ENCODE peak calls at places on chromosomes 4 and X, in four cellular contexts. One of them, this sample, is unnamed.

GRCh38 chrX:17629011-17629410 is 108.3 kb upstream of the SCML1 start:
- DNase-seq in left lung: no peak
- DNase-seq in right cardiac atrium: no peak
- DNase-seq in left ventricle myocardium inferior: no peak
- DNase-seq in this sample: no peak

GRCh38 chr4:98938386-98938785 is 9.5 kb upstream of the EIF4E start:
- DNase-seq in left lung: no peak
- DNase-seq in right cardiac atrium: no peak
- DNase-seq in left ventricle myocardium inferior: no peak
- DNase-seq in this sample: no peak

GRCh38 chr4:7938513-7939376 is 916 bp downstream of the AFAP1 start:
- DNase-seq in left lung: peak; percentile 83
- DNase-seq in right cardiac atrium: peak; percentile 85
- DNase-seq in left ventricle myocardium inferior: peak; percentile 39
- DNase-seq in this sample: peak; percentile 82

GRCh38 chr4:26861434-26862186 is 969 bp downstream of the STIM2 start:
- DNase-seq in left lung: peak; percentile 93
- DNase-seq in right cardiac atrium: peak; percentile 89
- DNase-seq in left ventricle myocardium inferior: peak; percentile 76
- DNase-seq in this sample: peak; percentile 90

GRCh38 chrX:144612076-144612475 is 635.2 kb upstream of the SPANXN1 start:
- DNase-seq in left lung: no peak
- DNase-seq in right cardiac atrium: no peak
- DNase-seq in left ventricle myocardium inferior: no peak
- DNase-seq in this sample: no peak

GRCh38 chr4:141395919-141396318 is 175.2 kb downstream of the ZNF330 start:
- DNase-seq in left lung: no peak
- DNase-seq in right cardiac atrium: no peak
- DNase-seq in left ventricle myocardium inferior: no peak
- DNase-seq in this sample: no peak

GRCh38 chr4:31390849-31391248 is 670.7 kb downstream of the PCDH7 start:
- DNase-seq in left lung: no peak
- DNase-seq in right cardiac atrium: no peak
- DNase-seq in left ventricle myocardium inferior: no peak
- DNase-seq in this sample: no peak

GRCh38 chrX:17415242-17415815 is 40.3 kb downstream of the NHS start:
- DNase-seq in left lung: no peak
- DNase-seq in right cardiac atrium: no peak
- DNase-seq in left ventricle myocardium inferior: no peak
- DNase-seq in this sample: no peak

GRCh38 chr4:165839615-165840333 is 33.3 kb upstream of the TLL1 start:
- DNase-seq in left lung: no peak
- DNase-seq in right cardiac atrium: no peak
- DNase-seq in left ventricle myocardium inferior: no peak
- DNase-seq in this sample: no peak

GRCh38 chrX:16185725-16186136 is 18.4 kb downstream of the MAGEB17 start:
- DNase-seq in left lung: no peak
- DNase-seq in right cardiac atrium: no peak
- DNase-seq in left ventricle myocardium inferior: no peak
- DNase-seq in this sample: no peak

GRCh38 chrX:38882894-38883620 is 81.8 kb downstream of the MID1IP1 start:
- DNase-seq in left lung: no peak
- DNase-seq in right cardiac atrium: no peak
- DNase-seq in left ventricle myocardium inferior: no peak
- DNase-seq in this sample: peak; percentile 52

GRCh38 chrX:103404225-103405008 is 28.1 kb downstream of the BEX3 start:
- DNase-seq in left lung: peak; percentile 51
- DNase-seq in right cardiac atrium: peak; percentile 74
- DNase-seq in left ventricle myocardium inferior: peak; percentile 31
- DNase-seq in this sample: peak; percentile 82

GRCh38 chr4:118032691-118033090 is 1.6 kb upstream of the NDST3 start:
- DNase-seq in left lung: no peak
- DNase-seq in right cardiac atrium: no peak
- DNase-seq in left ventricle myocardium inferior: no peak
- DNase-seq in this sample: no peak

GRCh38 chr4:7771056-7771455 is 168.6 kb downstream of the AFAP1 start:
- DNase-seq in left lung: no peak
- DNase-seq in right cardiac atrium: no peak
- DNase-seq in left ventricle myocardium inferior: no peak
- DNase-seq in this sample: no peak

GRCh38 chr4:43089730-43090129 is 197.2 kb downstream of the GRXCR1 start:
- DNase-seq in left lung: no peak
- DNase-seq in right cardiac atrium: no peak
- DNase-seq in left ventricle myocardium inferior: no peak
- DNase-seq in this sample: peak; percentile 82

GRCh38 chr4:143099693-143100092 is 85.0 kb upstream of the USP38 start:
- DNase-seq in left lung: no peak
- DNase-seq in right cardiac atrium: no peak
- DNase-seq in left ventricle myocardium inferior: peak; percentile 17
- DNase-seq in this sample: no peak

GRCh38 chr4:42411803-42412202 is 14.5 kb downstream of the SHISA3 start:
- DNase-seq in left lung: no peak
- DNase-seq in right cardiac atrium: no peak
- DNase-seq in left ventricle myocardium inferior: no peak
- DNase-seq in this sample: no peak

GRCh38 chr4:149113804-149114430 is 671.7 kb upstream of the NR3C2 start:
- DNase-seq in left lung: no peak
- DNase-seq in right cardiac atrium: no peak
- DNase-seq in left ventricle myocardium inferior: no peak
- DNase-seq in this sample: no peak

GRCh38 chrX:150926304-150926703 is 27.8 kb upstream of the CD99L2 start:
- DNase-seq in left lung: no peak
- DNase-seq in right cardiac atrium: no peak
- DNase-seq in left ventricle myocardium inferior: no peak
- DNase-seq in this sample: no peak

GRCh38 chr4:6024450-6024960 is 6.3 kb upstream of the C4orf50 start:
- DNase-seq in left lung: no peak
- DNase-seq in right cardiac atrium: no peak
- DNase-seq in left ventricle myocardium inferior: no peak
- DNase-seq in this sample: peak; percentile 21

GRCh38 chrX:33908898-33909297 is 223.2 kb downstream of the FAM47A start:
- DNase-seq in left lung: no peak
- DNase-seq in right cardiac atrium: no peak
- DNase-seq in left ventricle myocardium inferior: no peak
- DNase-seq in this sample: no peak

GRCh38 chrX:104351173-104351769 is 96.5 kb upstream of the ESX1 start:
- DNase-seq in left lung: no peak
- DNase-seq in right cardiac atrium: no peak
- DNase-seq in left ventricle myocardium inferior: no peak
- DNase-seq in this sample: no peak

GRCh38 chr4:73388887-73389286 is 15.2 kb upstream of the ALB start:
- DNase-seq in left lung: no peak
- DNase-seq in right cardiac atrium: no peak
- DNase-seq in left ventricle myocardium inferior: no peak
- DNase-seq in this sample: no peak

GRCh38 chr4:38925492-38926418 is 58.1 kb downstream of the FAM114A1 start:
- DNase-seq in left lung: no peak
- DNase-seq in right cardiac atrium: no peak
- DNase-seq in left ventricle myocardium inferior: no peak
- DNase-seq in this sample: no peak

GRCh38 chr4:93317046-93317445 is 511.5 kb upstream of the ATOH1 start:
- DNase-seq in left lung: no peak
- DNase-seq in right cardiac atrium: no peak
- DNase-seq in left ventricle myocardium inferior: no peak
- DNase-seq in this sample: no peak

GRCh38 chr4:187608001-187608421 is 387.6 kb upstream of the ZFP42 start:
- DNase-seq in left lung: no peak
- DNase-seq in right cardiac atrium: no peak
- DNase-seq in left ventricle myocardium inferior: no peak
- DNase-seq in this sample: no peak

GRCh38 chr4:135186002-135186401 is 984.4 kb upstream of the PABPC4L start:
- DNase-seq in left lung: no peak
- DNase-seq in right cardiac atrium: no peak
- DNase-seq in left ventricle myocardium inferior: no peak
- DNase-seq in this sample: no peak

GRCh38 chr4:972651-973424 is 531 bp downstream of the DGKQ start:
- DNase-seq in left lung: peak; percentile 88
- DNase-seq in right cardiac atrium: peak; percentile 80
- DNase-seq in left ventricle myocardium inferior: peak; percentile 40
- DNase-seq in this sample: no peak

GRCh38 chr4:123832173-123833026 is 435.8 kb downstream of the SPRY1 start:
- DNase-seq in left lung: no peak
- DNase-seq in right cardiac atrium: peak; percentile 63
- DNase-seq in left ventricle myocardium inferior: peak; percentile 46
- DNase-seq in this sample: peak; percentile 74

GRCh38 chrX:49166914-49167739 is 4.6 kb downstream of the MAGIX start:
- DNase-seq in left lung: peak; percentile 91
- DNase-seq in right cardiac atrium: peak; percentile 89
- DNase-seq in left ventricle myocardium inferior: peak; percentile 75
- DNase-seq in this sample: peak; percentile 94

GRCh38 chr4:34183916-34184315 is 2060.4 kb downstream of the ARAP2 start:
- DNase-seq in left lung: no peak
- DNase-seq in right cardiac atrium: no peak
- DNase-seq in left ventricle myocardium inferior: no peak
- DNase-seq in this sample: no peak

GRCh38 chr4:148443550-148444295 is 1.5 kb upstream of the NR3C2 start:
- DNase-seq in left lung: peak; percentile 86
- DNase-seq in right cardiac atrium: peak; percentile 79
- DNase-seq in left ventricle myocardium inferior: peak; percentile 41
- DNase-seq in this sample: peak; percentile 58

GRCh38 chrX:130173190-130173895 is 1.6 kb downstream of the RAB33A start:
- DNase-seq in left lung: no peak
- DNase-seq in right cardiac atrium: peak; percentile 62
- DNase-seq in left ventricle myocardium inferior: peak; percentile 33
- DNase-seq in this sample: peak; percentile 75

GRCh38 chr4:172975651-172976229 is 192.9 kb upstream of the GALNT7 start:
- DNase-seq in left lung: peak; percentile 57
- DNase-seq in right cardiac atrium: no peak
- DNase-seq in left ventricle myocardium inferior: no peak
- DNase-seq in this sample: no peak

GRCh38 chr4:70269674-70270073 is 27.3 kb downstream of the CSN3 start:
- DNase-seq in left lung: no peak
- DNase-seq in right cardiac atrium: no peak
- DNase-seq in left ventricle myocardium inferior: no peak
- DNase-seq in this sample: no peak

GRCh38 chr4:168766537-168767316 is 243.3 kb downstream of the CBR4 start:
- DNase-seq in left lung: no peak
- DNase-seq in right cardiac atrium: no peak
- DNase-seq in left ventricle myocardium inferior: no peak
- DNase-seq in this sample: no peak

GRCh38 chrX:139429913-139430312 is 100.6 kb upstream of the F9 start:
- DNase-seq in left lung: no peak
- DNase-seq in right cardiac atrium: no peak
- DNase-seq in left ventricle myocardium inferior: no peak
- DNase-seq in this sample: no peak

GRCh38 chrX:136780738-136781137 is at the start of gene ARHGEF6:
- DNase-seq in left lung: no peak
- DNase-seq in right cardiac atrium: no peak
- DNase-seq in left ventricle myocardium inferior: no peak
- DNase-seq in this sample: no peak
- H3K4me3 ChIP-seq in left lung: peak within 1 kb of the TSS; percentile 29
- H3K4me3 ChIP-seq in right cardiac atrium: peak within 1 kb of the TSS; percentile 56
- H3K4me3 ChIP-seq in left ventricle myocardium inferior: peak within 1 kb of the TSS; percentile 57
- H3K4me3 ChIP-seq in this sample: peak within 1 kb of the TSS; percentile 48

GRCh38 chrX:115968436-115969252 is 201.9 kb upstream of the AGTR2 start:
- DNase-seq in left lung: peak; percentile 79
- DNase-seq in right cardiac atrium: peak; percentile 88
- DNase-seq in left ventricle myocardium inferior: peak; percentile 41
- DNase-seq in this sample: peak; percentile 77
- H3K4me3 ChIP-seq in left lung: peak overlapping the region; percentile 41
- H3K4me3 ChIP-seq in right cardiac atrium: peak overlapping the region; percentile 50
- H3K4me3 ChIP-seq in left ventricle myocardium inferior: peak overlapping the region; percentile 69
- H3K4me3 ChIP-seq in this sample: peak overlapping the region; percentile 38

GRCh38 chr4:75005727-75006126 is 72.8 kb downstream of the PARM1 start:
- DNase-seq in left lung: no peak
- DNase-seq in right cardiac atrium: no peak
- DNase-seq in left ventricle myocardium inferior: no peak
- DNase-seq in this sample: no peak

GRCh38 chr4:75007891-75008290 is 75.0 kb downstream of the PARM1 start:
- DNase-seq in left lung: no peak
- DNase-seq in right cardiac atrium: no peak
- DNase-seq in left ventricle myocardium inferior: no peak
- DNase-seq in this sample: no peak

GRCh38 chr4:75002381-75002780 is 69.5 kb downstream of the PARM1 start:
- DNase-seq in left lung: no peak
- DNase-seq in right cardiac atrium: no peak
- DNase-seq in left ventricle myocardium inferior: no peak
- DNase-seq in this sample: no peak

GRCh38 chr4:75003979-75004378 is 71.1 kb downstream of the PARM1 start:
- DNase-seq in left lung: no peak
- DNase-seq in right cardiac atrium: no peak
- DNase-seq in left ventricle myocardium inferior: no peak
- DNase-seq in this sample: no peak

DNA sequence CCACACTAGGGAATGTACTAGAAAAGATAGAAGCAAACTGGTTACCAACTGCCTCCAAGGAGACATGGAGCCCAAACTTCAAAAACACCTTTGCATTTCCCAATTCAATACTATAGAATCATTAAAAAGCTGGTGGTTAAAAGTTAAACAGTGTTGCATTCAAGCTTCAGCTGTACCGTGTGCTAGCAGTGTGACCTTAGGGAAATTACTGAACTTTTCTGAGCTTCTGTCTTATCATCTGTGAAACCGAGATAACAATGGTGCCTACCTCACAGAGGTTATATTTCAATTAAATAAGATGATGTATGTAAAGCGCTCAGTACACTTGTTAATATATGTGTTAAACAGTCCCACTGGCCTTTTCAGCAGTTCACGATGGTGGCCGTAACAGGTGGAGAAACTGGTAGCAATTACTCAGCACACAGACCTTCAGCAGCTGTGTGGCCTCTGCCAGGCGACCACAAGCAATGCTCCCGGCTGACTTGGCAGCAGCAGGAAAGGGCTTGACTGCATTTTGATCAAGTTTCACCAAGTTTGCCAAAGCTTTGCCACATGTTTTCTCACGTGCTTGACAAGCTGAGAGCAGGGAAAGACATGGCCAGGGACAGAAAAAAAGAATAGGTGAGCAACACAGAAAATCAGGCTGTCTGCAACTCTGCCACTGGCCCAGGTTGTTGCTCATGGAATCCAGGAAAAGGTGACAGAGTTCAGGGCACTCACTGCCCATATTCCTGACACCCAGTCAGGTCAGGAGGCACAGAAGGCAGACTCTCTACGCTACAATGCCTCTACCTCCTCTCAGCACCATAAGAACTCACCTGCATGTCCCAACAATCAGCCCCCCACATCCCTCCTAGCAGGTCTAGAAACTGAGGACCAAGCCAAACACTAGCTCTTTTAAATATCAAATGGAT is 72.1 kb downstream of the PARM1 start:
- DNase-seq in left lung: peak; percentile 55
- DNase-seq in right cardiac atrium: no peak
- DNase-seq in left ventricle myocardium inferior: peak; percentile 34
- DNase-seq in this sample: no peak
- H3K4me3 ChIP-seq in left lung: no peak overlapping the region
- H3K4me3 ChIP-seq in right cardiac atrium: no peak overlapping the region
- H3K4me3 ChIP-seq in left ventricle myocardium inferior: no peak overlapping the region
- H3K4me3 ChIP-seq in this sample: no peak overlapping the region

GRCh38 chr4:139082750-139083532 is 67.4 kb downstream of the NOCT start:
- DNase-seq in left lung: peak; percentile 97
- DNase-seq in right cardiac atrium: peak; percentile 97
- DNase-seq in left ventricle myocardium inferior: peak; percentile 93
- DNase-seq in this sample: peak; percentile 96

GRCh38 chr4:139083533-139084424 is 68.2 kb downstream of the NOCT start:
- DNase-seq in left lung: peak; percentile 88
- DNase-seq in right cardiac atrium: peak; percentile 96
- DNase-seq in left ventricle myocardium inferior: peak; percentile 87
- DNase-seq in this sample: peak; percentile 94

GRCh38 chr4:139084425-139085093 is 69.0 kb downstream of the NOCT start:
- DNase-seq in left lung: peak; percentile 95
- DNase-seq in right cardiac atrium: no peak
- DNase-seq in left ventricle myocardium inferior: no peak
- DNase-seq in this sample: no peak

GRCh38 chr4:139085141-139085540 is 69.6 kb downstream of the NOCT start:
- DNase-seq in left lung: no peak
- DNase-seq in right cardiac atrium: no peak
- DNase-seq in left ventricle myocardium inferior: no peak
- DNase-seq in this sample: no peak
- H3K4me3 ChIP-seq in left lung: peak overlapping the region; percentile 66
- H3K4me3 ChIP-seq in right cardiac atrium: peak overlapping the region; percentile 92
- H3K4me3 ChIP-seq in left ventricle myocardium inferior: peak overlapping the region; percentile 91
- H3K4me3 ChIP-seq in this sample: no peak overlapping the region